ENCODE peak calls at places on chromosome 17, in six cellular contexts. One of them, this sample, is unnamed.

GRCh38 chr17:2450016-2450650 is 49.3 kb upstream of the MNT start:
- DNase-seq in keratinocyte: no peak
- DNase-seq in ovary: no peak
- DNase-seq in small intestine: no peak
- DNase-seq in K562: no peak
- DNase-seq in fibroblast of lung: no peak
- DNase-seq in this sample: no peak

GRCh38 chr17:34499576-34499975 is 79.8 kb upstream of the TMEM132E start:
- DNase-seq in keratinocyte: peak; percentile 5
- DNase-seq in ovary: no peak
- DNase-seq in small intestine: peak; percentile 23
- DNase-seq in K562: peak; percentile 14
- DNase-seq in fibroblast of lung: peak; percentile 13
- DNase-seq in this sample: peak; percentile 9

GRCh38 chr17:27203241-27203640 is 90.7 kb upstream of the WSB1 start:
- DNase-seq in keratinocyte: no peak
- DNase-seq in ovary: no peak
- DNase-seq in small intestine: no peak
- DNase-seq in K562: no peak
- DNase-seq in fibroblast of lung: no peak
- DNase-seq in this sample: no peak

GRCh38 chr17:49993423-49994037 is 1.5 kb downstream of the DLX3 start:
- DNase-seq in keratinocyte: no peak
- DNase-seq in ovary: no peak
- DNase-seq in small intestine: peak; percentile 27
- DNase-seq in K562: no peak
- DNase-seq in fibroblast of lung: peak; percentile 23
- DNase-seq in this sample: no peak

GRCh38 chr17:36935681-36936454 is 1.4 kb upstream of the LHX1 start:
- DNase-seq in keratinocyte: no peak
- DNase-seq in ovary: no peak
- DNase-seq in small intestine: peak; percentile 18
- DNase-seq in K562: no peak
- DNase-seq in fibroblast of lung: no peak
- DNase-seq in this sample: no peak

GRCh38 chr17:57534863-57535651 is 210.0 kb downstream of the CCDC182 start:
- DNase-seq in keratinocyte: no peak
- DNase-seq in ovary: peak; percentile 54
- DNase-seq in small intestine: peak; percentile 57
- DNase-seq in K562: peak; percentile 51
- DNase-seq in fibroblast of lung: no peak
- DNase-seq in this sample: no peak

GRCh38 chr17:75238684-75239191 is 22.7 kb downstream of the GGA3 start:
- DNase-seq in keratinocyte: peak; percentile 15
- DNase-seq in ovary: peak; percentile 61
- DNase-seq in small intestine: peak; percentile 67
- DNase-seq in K562: peak; percentile 79
- DNase-seq in fibroblast of lung: peak; percentile 58
- DNase-seq in this sample: no peak

GRCh38 chr17:49822829-49823228 is 25.0 kb downstream of the TAC4 start:
- DNase-seq in keratinocyte: no peak
- DNase-seq in ovary: no peak
- DNase-seq in small intestine: peak; percentile 12
- DNase-seq in K562: no peak
- DNase-seq in fibroblast of lung: peak; percentile 34
- DNase-seq in this sample: no peak

GRCh38 chr17:42289863-42290165 is 1.5 kb downstream of the STAT5A start:
- DNase-seq in keratinocyte: no peak
- DNase-seq in ovary: peak; percentile 30
- DNase-seq in small intestine: no peak
- DNase-seq in K562: no peak
- DNase-seq in fibroblast of lung: no peak
- DNase-seq in this sample: no peak

GRCh38 chr17:37614391-37614790 is 5.2 kb upstream of the SYNRG start:
- DNase-seq in keratinocyte: no peak
- DNase-seq in ovary: no peak
- DNase-seq in small intestine: no peak
- DNase-seq in K562: no peak
- DNase-seq in fibroblast of lung: peak; percentile 80
- DNase-seq in this sample: no peak

GRCh38 chr17:79627766-79628690 is 17.2 kb upstream of the RBFOX3 start:
- DNase-seq in keratinocyte: no peak
- DNase-seq in ovary: no peak
- DNase-seq in small intestine: no peak
- DNase-seq in K562: no peak
- DNase-seq in fibroblast of lung: no peak
- DNase-seq in this sample: no peak

GRCh38 chr17:55332296-55333041 is 67.7 kb downstream of the HLF start:
- DNase-seq in keratinocyte: no peak
- DNase-seq in ovary: no peak
- DNase-seq in small intestine: peak; percentile 68
- DNase-seq in K562: no peak
- DNase-seq in fibroblast of lung: peak; percentile 16
- DNase-seq in this sample: no peak

GRCh38 chr17:34981538-34982241 is 1.4 kb downstream of the LIG3 start:
- DNase-seq in keratinocyte: no peak
- DNase-seq in ovary: no peak
- DNase-seq in small intestine: peak; percentile 54
- DNase-seq in K562: peak; percentile 73
- DNase-seq in fibroblast of lung: peak; percentile 47
- DNase-seq in this sample: peak; percentile 49

GRCh38 chr17:2058521-2059124 is 3.7 kb downstream of the HIC1 start:
- DNase-seq in keratinocyte: no peak
- DNase-seq in ovary: peak; percentile 84
- DNase-seq in small intestine: peak; percentile 76
- DNase-seq in K562: no peak
- DNase-seq in fibroblast of lung: peak; percentile 67
- DNase-seq in this sample: no peak

GRCh38 chr17:81200695-81201580 is 21.8 kb downstream of the CEP131 start:
- DNase-seq in keratinocyte: no peak
- DNase-seq in ovary: no peak
- DNase-seq in small intestine: peak; percentile 78
- DNase-seq in K562: peak; percentile 81
- DNase-seq in fibroblast of lung: peak; percentile 61
- DNase-seq in this sample: peak; percentile 47

GRCh38 chr17:43856141-43856540 is 9.2 kb downstream of the CD300LG start:
- DNase-seq in keratinocyte: no peak
- DNase-seq in ovary: no peak
- DNase-seq in small intestine: no peak
- DNase-seq in K562: no peak
- DNase-seq in fibroblast of lung: no peak
- DNase-seq in this sample: no peak

GRCh38 chr17:28747046-28747691 is 3.4 kb downstream of the TRAF4 start:
- DNase-seq in keratinocyte: no peak
- DNase-seq in ovary: peak; percentile 35
- DNase-seq in small intestine: peak; percentile 88
- DNase-seq in K562: no peak
- DNase-seq in fibroblast of lung: no peak
- DNase-seq in this sample: no peak

GRCh38 chr17:9259419-9259818 is 238.1 kb downstream of the NTN1 start:
- DNase-seq in keratinocyte: no peak
- DNase-seq in ovary: no peak
- DNase-seq in small intestine: no peak
- DNase-seq in K562: no peak
- DNase-seq in fibroblast of lung: peak; percentile 65
- DNase-seq in this sample: no peak

GRCh38 chr17:17141279-17141678 is 64.9 kb downstream of the PLD6 start:
- DNase-seq in keratinocyte: no peak
- DNase-seq in ovary: no peak
- DNase-seq in small intestine: no peak
- DNase-seq in K562: no peak
- DNase-seq in fibroblast of lung: no peak
- DNase-seq in this sample: no peak

GRCh38 chr17:76497979-76498885 is 3.0 kb downstream of the RHBDF2 start:
- DNase-seq in keratinocyte: peak; percentile 79
- DNase-seq in ovary: peak; percentile 75
- DNase-seq in small intestine: peak; percentile 60
- DNase-seq in K562: no peak
- DNase-seq in fibroblast of lung: peak; percentile 84
- DNase-seq in this sample: no peak

GRCh38 chr17:42276609-42277341 is 584 bp upstream of the STAT5B start:
- DNase-seq in keratinocyte: no peak
- DNase-seq in ovary: peak; percentile 84
- DNase-seq in small intestine: peak; percentile 40
- DNase-seq in K562: peak; percentile 79
- DNase-seq in fibroblast of lung: peak; percentile 85
- DNase-seq in this sample: peak; percentile 41

GRCh38 chr17:6497496-6498221 is 53.4 kb downstream of the PIMREG start:
- DNase-seq in keratinocyte: no peak
- DNase-seq in ovary: no peak
- DNase-seq in small intestine: no peak
- DNase-seq in K562: no peak
- DNase-seq in fibroblast of lung: no peak
- DNase-seq in this sample: no peak

GRCh38 chr17:40605301-40605700 is 40.0 kb upstream of the CCR7 start:
- DNase-seq in keratinocyte: no peak
- DNase-seq in ovary: no peak
- DNase-seq in small intestine: no peak
- DNase-seq in K562: no peak
- DNase-seq in fibroblast of lung: no peak
- DNase-seq in this sample: no peak

DNA sequence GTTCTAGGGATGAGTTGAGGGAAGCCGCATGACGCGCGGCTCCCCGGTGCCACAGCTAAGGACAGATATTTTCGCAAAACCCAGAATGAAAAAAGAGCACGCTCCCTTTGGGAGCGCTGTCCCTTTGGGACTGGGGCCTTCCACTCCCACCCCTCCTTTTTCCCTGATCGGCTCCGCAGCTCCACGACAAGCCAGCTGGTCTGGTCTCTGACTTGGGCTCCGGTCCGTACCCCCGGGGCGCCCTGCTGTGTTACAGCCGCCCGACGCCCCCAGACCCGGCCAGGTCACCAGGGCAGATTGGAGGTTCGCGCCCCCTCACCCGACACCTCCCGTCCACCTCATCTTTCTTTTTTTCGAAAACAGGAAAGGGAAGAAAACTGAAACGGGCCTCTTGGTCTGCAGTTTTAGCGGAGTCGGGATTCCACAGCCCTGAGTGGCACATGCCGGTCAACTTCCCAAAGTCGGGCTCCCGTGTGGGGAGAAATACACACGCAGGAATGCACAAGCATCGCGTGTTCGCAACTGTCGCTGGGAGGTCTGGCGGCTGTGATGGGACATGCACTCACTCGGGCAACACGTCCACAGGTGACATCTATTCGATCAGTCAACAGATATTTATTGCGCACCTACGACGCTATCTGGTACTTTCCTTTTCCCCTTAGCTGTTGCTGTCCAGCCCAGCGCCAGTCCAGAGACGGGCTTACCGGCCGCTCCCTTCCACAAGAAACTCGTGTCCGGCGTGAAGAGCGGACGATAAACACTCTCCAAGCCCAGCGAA is 3.9 kb upstream of the SOX9 start:
- DNase-seq in keratinocyte: no peak
- DNase-seq in ovary: no peak
- DNase-seq in small intestine: peak; percentile 55
- DNase-seq in K562: no peak
- DNase-seq in fibroblast of lung: peak; percentile 64
- DNase-seq in this sample: no peak
- H3K4me3 ChIP-seq in keratinocyte: peak overlapping the region; percentile 9
- H3K4me3 ChIP-seq in ovary: no peak overlapping the region
- H3K4me3 ChIP-seq in small intestine: peak overlapping the region; percentile 2
- H3K4me3 ChIP-seq in K562: no peak overlapping the region
- H3K4me3 ChIP-seq in fibroblast of lung: peak overlapping the region; percentile 64
- H3K4me3 ChIP-seq in this sample: no peak overlapping the region

GRCh38 chr17:66760324-66760723 is 74.6 kb upstream of the CACNG5 start:
- DNase-seq in keratinocyte: no peak
- DNase-seq in ovary: no peak
- DNase-seq in small intestine: no peak
- DNase-seq in K562: no peak
- DNase-seq in fibroblast of lung: no peak
- DNase-seq in this sample: no peak

GRCh38 chr17:66767164-66767933 is 67.6 kb upstream of the CACNG5 start:
- DNase-seq in keratinocyte: no peak
- DNase-seq in ovary: no peak
- DNase-seq in small intestine: no peak
- DNase-seq in K562: no peak
- DNase-seq in fibroblast of lung: no peak
- DNase-seq in this sample: no peak

GRCh38 chr17:66763056-66763455 is 71.9 kb upstream of the CACNG5 start:
- DNase-seq in keratinocyte: no peak
- DNase-seq in ovary: no peak
- DNase-seq in small intestine: no peak
- DNase-seq in K562: no peak
- DNase-seq in fibroblast of lung: no peak
- DNase-seq in this sample: no peak

GRCh38 chr17:66764559-66764958 is 70.4 kb upstream of the CACNG5 start:
- DNase-seq in keratinocyte: no peak
- DNase-seq in ovary: no peak
- DNase-seq in small intestine: no peak
- DNase-seq in K562: no peak
- DNase-seq in fibroblast of lung: no peak
- DNase-seq in this sample: no peak

GRCh38 chr17:66762276-66762675 is 72.6 kb upstream of the CACNG5 start:
- DNase-seq in keratinocyte: no peak
- DNase-seq in ovary: no peak
- DNase-seq in small intestine: no peak
- DNase-seq in K562: no peak
- DNase-seq in fibroblast of lung: no peak
- DNase-seq in this sample: no peak
- H3K4me3 ChIP-seq in keratinocyte: no peak overlapping the region
- H3K4me3 ChIP-seq in ovary: no peak overlapping the region
- H3K4me3 ChIP-seq in small intestine: no peak overlapping the region
- H3K4me3 ChIP-seq in K562: no peak overlapping the region
- H3K4me3 ChIP-seq in fibroblast of lung: no peak overlapping the region
- H3K4me3 ChIP-seq in this sample: no peak overlapping the region

DNA sequence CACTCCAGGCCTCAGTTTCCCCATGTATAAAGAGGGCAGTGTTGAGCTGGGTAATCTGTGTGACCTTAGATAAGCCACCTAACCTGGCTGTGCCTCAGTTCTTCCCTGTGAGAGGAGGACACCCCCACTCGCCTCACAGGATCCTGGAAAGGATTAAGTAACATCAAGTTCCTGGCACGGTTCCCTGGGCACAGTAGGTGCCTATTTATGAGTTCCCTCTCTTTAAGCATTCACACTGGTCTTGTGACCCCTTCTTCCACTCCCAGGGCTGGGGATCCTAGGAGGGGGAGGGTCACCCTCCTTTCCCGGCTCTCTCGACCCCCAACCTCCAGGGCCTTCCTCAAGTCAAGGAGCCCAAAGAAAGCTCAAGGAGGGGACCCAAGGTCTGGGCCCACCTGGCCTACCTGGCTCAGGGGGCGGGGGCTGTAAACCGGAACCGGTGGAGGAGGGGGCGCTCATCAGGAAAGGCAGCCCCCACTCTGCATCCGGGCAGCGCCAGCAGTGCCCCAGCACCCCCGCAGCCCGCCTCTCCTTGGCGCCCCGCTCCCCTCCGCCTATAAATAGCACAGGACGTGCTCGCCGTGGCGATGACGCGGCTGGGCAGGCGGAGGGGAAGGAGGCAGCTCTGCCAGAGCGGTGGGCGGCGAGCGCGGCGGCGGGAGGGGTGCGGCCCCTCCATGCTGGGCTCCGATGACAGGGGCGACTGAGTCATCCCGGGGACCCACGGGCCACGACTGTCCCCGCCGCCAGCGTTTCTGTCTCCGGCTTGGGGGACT is 9.4 kb downstream of the RPL19 start:
- DNase-seq in keratinocyte: no peak
- DNase-seq in ovary: peak; percentile 83
- DNase-seq in small intestine: no peak
- DNase-seq in K562: peak; percentile 6
- DNase-seq in fibroblast of lung: peak; percentile 77
- DNase-seq in this sample: peak; percentile 37
- H3K4me3 ChIP-seq in keratinocyte: no peak overlapping the region
- H3K4me3 ChIP-seq in ovary: peak overlapping the region; percentile 29
- H3K4me3 ChIP-seq in small intestine: no peak overlapping the region
- H3K4me3 ChIP-seq in K562: no peak overlapping the region
- H3K4me3 ChIP-seq in fibroblast of lung: no peak overlapping the region
- H3K4me3 ChIP-seq in this sample: peak overlapping the region; percentile 39

GRCh38 chr17:4558311-4558972 is 1.9 kb downstream of the GGT6 start:
- DNase-seq in keratinocyte: no peak
- DNase-seq in ovary: no peak
- DNase-seq in small intestine: no peak
- DNase-seq in K562: no peak
- DNase-seq in fibroblast of lung: no peak
- DNase-seq in this sample: no peak
- H3K4me3 ChIP-seq in keratinocyte: no peak overlapping the region
- H3K4me3 ChIP-seq in ovary: no peak overlapping the region
- H3K4me3 ChIP-seq in small intestine: no peak overlapping the region
- H3K4me3 ChIP-seq in K562: no peak overlapping the region
- H3K4me3 ChIP-seq in fibroblast of lung: no peak overlapping the region
- H3K4me3 ChIP-seq in this sample: no peak overlapping the region